ENCODE peak calls at places on chromosome X, in seven cellular contexts. G, S, I, L, M, U and N are unnamed samples.

GRCh38 chrX:118679290-118679689 is 48.1 kb upstream of the IL13RA1 start:
- DNase-seq in U (no peak), L (no peak), S (no peak), G (no peak), I (no peak), M (no peak), N (no peak)

GRCh38 chrX:153966283-153966688 is 5.3 kb downstream of the HCFC1 start:
- DNase-seq in U (no peak), M (no peak), L (no peak), S (no peak), I (no peak), G (no peak), N (no peak)

GRCh38 chrX:10370976-10371375 is 214.2 kb downstream of the CLCN4 start:
- DNase-seq in I (no peak), L (no peak), G (no peak), U (no peak), S (no peak), M (no peak), N (no peak)

GRCh38 chrX:44873415-44874270 is 655 bp downstream of the KDM6A start:
- DNase-seq in L (peak; percentile 25), I (peak; percentile 41), G (peak; percentile 49), S (peak; percentile 26), M (no peak), U (peak; percentile 30), N (peak; percentile 33)

GRCh38 chrX:10007604-10008003 is 40.4 kb downstream of the CLDN34 start:
- DNase-seq in I (no peak), M (no peak), L (no peak), U (no peak), S (no peak), G (no peak), N (no peak)

GRCh38 chrX:125219852-125220251 is 99.8 kb upstream of the TEX13C start:
- DNase-seq in L (no peak), U (no peak), I (no peak), G (no peak), M (no peak), S (no peak), N (no peak)

GRCh38 chrX:24956828-24957227 is 58.9 kb downstream of the ARX start:
- DNase-seq in L (no peak), U (no peak), S (no peak), M (no peak), G (no peak), I (no peak), N (no peak)

GRCh38 chrX:110402091-110402854 is 43.6 kb downstream of the RTL9 start:
- DNase-seq in L (no peak), M (no peak), I (no peak), U (no peak), S (no peak), G (no peak), N (no peak)

GRCh38 chrX:51408462-51408861 is 75.8 kb downstream of the NUDT10 start:
- DNase-seq in S (no peak), U (no peak), M (no peak), I (no peak), G (no peak), L (no peak), N (no peak)

GRCh38 chrX:134679226-134679625 is 21.0 kb upstream of the PLAC1 start:
- DNase-seq in L (no peak), G (no peak), U (no peak), S (peak; percentile 77), M (no peak), I (no peak), N (no peak)

GRCh38 chrX:84219551-84219950 is 31.6 kb upstream of the RPS6KA6 start:
- DNase-seq in I (no peak), U (no peak), M (no peak), S (no peak), L (no peak), G (no peak), N (no peak)

GRCh38 chrX:69027181-69028005 is 137.9 kb downstream of the PJA1 start:
- DNase-seq in L (no peak), M (no peak), S (no peak), U (no peak), G (peak; percentile 26), I (no peak), N (no peak)

GRCh38 chrX:78098108-78098507 is 5.9 kb upstream of the PGK1 start:
- DNase-seq in U (no peak), G (no peak), I (no peak), L (no peak), S (no peak), M (no peak), N (no peak)

GRCh38 chrX:75155454-75155829 is 641 bp downstream of the ABCB7 start:
- DNase-seq in L (no peak), I (no peak), S (no peak), U (no peak), M (no peak), G (peak; percentile 27), N (no peak)

GRCh38 chrX:68983004-68983857 is 154.4 kb downstream of the EFNB1 start:
- DNase-seq in G (peak; percentile 6), U (no peak), S (no peak), M (no peak), I (no peak), L (no peak), N (no peak)

GRCh38 chrX:72526534-72527508 is 45.8 kb downstream of the HDAC8 start:
- DNase-seq in L (no peak), G (no peak), I (no peak), S (no peak), M (no peak), U (no peak), N (no peak)

GRCh38 chrX:34300871-34301270 is 168.8 kb upstream of the FAM47A start:
- DNase-seq in S (no peak), L (no peak), M (no peak), G (peak; percentile 7), I (no peak), U (no peak), N (no peak)

GRCh38 chrX:48616575-48616974 is 19.3 kb downstream of the WDR13 start:
- DNase-seq in I (no peak), M (no peak), L (no peak), G (no peak), S (no peak), U (no peak), N (no peak)

GRCh38 chrX:71096702-71097032 is 1.0 kb downstream of the FOXO4 start:
- DNase-seq in I (no peak), M (no peak), G (no peak), U (no peak), S (no peak), L (no peak), N (no peak)

GRCh38 chrX:10109695-10110094 is 47.1 kb upstream of the CLCN4 start:
- DNase-seq in S (no peak), U (no peak), M (no peak), L (no peak), I (no peak), G (no peak), N (no peak)

GRCh38 chrX:77900688-77901087 is 1.4 kb downstream of the COX7B start:
- DNase-seq in I (no peak), U (no peak), G (no peak), L (no peak), S (no peak), M (no peak), N (no peak)

GRCh38 chrX:104195489-104196084 is 29.3 kb downstream of the FAM199X start:
- DNase-seq in I (no peak), M (peak; percentile 4), U (no peak), S (peak; percentile 12), L (no peak), G (peak; percentile 34), N (no peak)

GRCh38 chrX:109270580-109271484 is 211.1 kb downstream of the GUCY2F start:
- DNase-seq in G (peak; percentile 10), U (no peak), M (no peak), S (no peak), L (peak; percentile 16), I (no peak), N (peak; percentile 22)